ENCODE peak calls at places on chromosomes 1 and 21, in five cellular contexts. X is CD8-positive, alpha-beta T cell; Q is NCI-H510A; U is AG09319; J is activated CD4-positive, alpha-beta T cell treated with anti-CD3 and anti-CD28 coated beads, Interleukin-2, amount 10 ng/mL, durations not matched to agents 24 days and 14 days. V is an unnamed sample.

GRCh38 chr1:100622037-100622436 is 84.1 kb downstream of the GPR88 start:
- DNase-seq in Q (no peak), U (peak), X (no peak), J (no peak), V (no peak)

GRCh38 chr1:206013017-206013800 is 10.0 kb upstream of the RAB7B start:
- DNase-seq in J (no peak), Q (no peak), X (no peak), U (no peak), V (no peak)

GRCh38 chr1:23419180-23419579 is 5.4 kb downstream of the TCEA3 start:
- DNase-seq in X (no peak), U (no peak), J (no peak), Q (no peak), V (no peak)

GRCh38 chr1:18556364-18556763 is 74.3 kb upstream of the PAX7 start:
- DNase-seq in Q (no peak), X (no peak), U (no peak), J (no peak), V (no peak)

GRCh38 chr1:59522925-59523505 is 226.1 kb downstream of the FGGY start:
- DNase-seq in X (no peak), J (no peak), Q (no peak), U (no peak), V (no peak)

GRCh38 chr1:172906778-172907592 is 143.8 kb downstream of the TNFSF18 start:
- DNase-seq in U (no peak), J (peak), Q (no peak), X (no peak), V (no peak)

GRCh38 chr1:49036700-49037099 is 260.0 kb upstream of the BEND5 start:
- DNase-seq in J (no peak), X (no peak), Q (no peak), U (no peak), V (no peak)

GRCh38 chr1:170590921-170591705 is 59.1 kb downstream of the GORAB start:
- DNase-seq in U (no peak), X (no peak), Q (no peak), J (no peak), V (no peak)

GRCh38 chr1:55751776-55752175 is 536.6 kb upstream of the USP24 start:
- DNase-seq in Q (no peak), U (no peak), J (no peak), X (no peak), V (no peak)

GRCh38 chr21:43016728-43017127 is 42.4 kb downstream of the PKNOX1 start:
- DNase-seq in X (no peak), J (no peak), U (no peak), Q (no peak), V (no peak)

GRCh38 chr21:34546556-34546955 is 34.5 kb upstream of the KCNE1 start:
- DNase-seq in X (no peak), U (no peak), Q (no peak), J (no peak), V (no peak)

GRCh38 chr1:26278303-26278702 is 1.6 kb upstream of the SH3BGRL3 start:
- DNase-seq in Q (no peak), J (peak), U (no peak), X (no peak), V (no peak)

GRCh38 chr1:201215531-201216357 is 25.1 kb downstream of the IGFN1 start:
- DNase-seq in U (no peak), J (no peak), X (no peak), Q (no peak), V (no peak)

GRCh38 chr1:94739521-94740061 is 80.6 kb upstream of the SLC44A3 start:
- DNase-seq in J (no peak), Q (no peak), U (no peak), X (no peak), V (no peak)

GRCh38 chr1:41811978-41812852 is 106.5 kb downstream of the HIVEP3 start:
- DNase-seq in Q (peak), U (peak), X (peak), J (peak), V (peak)

GRCh38 chr1:6185151-6185550 is 5.0 kb upstream of the CHD5 start:
- DNase-seq in J (no peak), X (no peak), U (peak), Q (no peak), V (no peak)